ENCODE peak calls at places on chromosomes 1 and 21, in six cellular contexts. V, G, T, A, Y and N are unnamed samples.
A peak's percentile ranks its signal among the peaks of the same experiment; 100 is the strongest.

GRCh38 chr1:58496042-58496441 is 50.5 kb downstream of the OMA1 start:
- DNase-seq in T (no peak), G (no peak), V (no peak), A (no peak), Y (no peak), N (no peak)

GRCh38 chr1:228093050-228093906 is 9.8 kb downstream of the C1orf35 start:
- DNase-seq in V (no peak), Y (peak; percentile 18), G (no peak), A (no peak), T (peak; percentile 21), N (peak; percentile 53)

GRCh38 chr1:247421074-247421473 is 5.1 kb downstream of the NLRP3 start:
- DNase-seq in Y (no peak), T (no peak), G (no peak), V (no peak), A (no peak), N (no peak)

GRCh38 chr1:167491586-167492408 is 26.5 kb downstream of the CD247 start:
- DNase-seq in Y (no peak), T (no peak), G (no peak), V (no peak), A (peak; percentile 2), N (no peak)

GRCh38 chr1:55321947-55322346 is 106.8 kb upstream of the USP24 start:
- DNase-seq in V (no peak), T (no peak), G (no peak), A (no peak), Y (no peak), N (peak; percentile 71)

GRCh38 chr1:183110466-183110865 is 75.6 kb upstream of the LAMC2 start:
- DNase-seq in Y (no peak), V (no peak), A (no peak), T (no peak), G (no peak), N (no peak)

GRCh38 chr1:72705921-72706320 is 423.6 kb upstream of the NEGR1 start:
- DNase-seq in Y (no peak), G (no peak), A (no peak), V (no peak), T (no peak), N (no peak)

GRCh38 chr1:221740941-221741363 is 937 bp downstream of the DUSP10 start:
- DNase-seq in T (no peak), A (no peak), Y (no peak), V (no peak), G (peak; percentile 33), N (peak; percentile 14)

GRCh38 chr1:10629816-10630571 is 155.2 kb downstream of the PEX14 start:
- DNase-seq in Y (peak; percentile 56), V (no peak), A (no peak), T (no peak), G (no peak), N (no peak)

GRCh38 chr21:41321211-41321907 is 4.8 kb downstream of the FAM3B start:
- DNase-seq in Y (no peak), V (no peak), T (no peak), A (no peak), G (peak; percentile 28), N (no peak)

GRCh38 chr21:19998450-19998849 is 999.8 kb upstream of the NCAM2 start:
- DNase-seq in Y (no peak), T (no peak), A (no peak), V (no peak), G (no peak), N (no peak)

GRCh38 chr1:121546830-121547680 is 362.3 kb downstream of the SRGAP2C start:
- DNase-seq in Y (no peak), V (no peak), T (no peak), G (no peak), A (no peak), N (peak; percentile 93)

DNA sequence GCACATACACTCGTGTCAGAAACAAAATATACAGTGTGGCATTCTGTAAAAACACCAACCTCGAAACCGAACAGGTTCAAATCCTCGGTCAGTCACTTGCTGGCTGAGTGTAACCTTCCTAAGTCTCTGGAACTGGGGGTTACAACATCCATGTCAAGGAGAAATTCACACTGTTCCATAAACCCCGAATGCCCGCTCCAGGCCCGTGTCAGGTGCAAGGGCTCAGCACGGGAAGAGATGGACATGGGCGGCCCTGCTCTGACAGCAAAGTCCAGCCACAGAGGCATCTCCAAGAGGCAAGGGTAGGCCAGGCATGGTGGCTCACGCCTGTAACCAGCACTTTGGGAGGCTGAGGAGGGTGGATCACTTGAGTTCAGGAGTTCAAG is 79.5 kb downstream of the SLC66A1 start:
- DNase-seq in V (no peak), A (no peak), T (no peak), Y (no peak), G (no peak), N (no peak)
- H3K27ac ChIP-seq in V (no peak overlapping the region), A (no peak overlapping the region), T (peak overlapping the region; percentile 76), Y (peak overlapping the region; percentile 83), G (peak overlapping the region; percentile 49), N (no peak overlapping the region)

GRCh38 chr1:206646504-206646903 is 11.2 kb downstream of the DYRK3 start:
- DNase-seq in V (no peak), Y (no peak), G (no peak), A (no peak), T (no peak), N (no peak)

GRCh38 chr1:206651014-206651413 is 15.7 kb downstream of the DYRK3 start:
- DNase-seq in G (no peak), V (no peak), Y (no peak), A (no peak), T (no peak), N (no peak)

GRCh38 chr1:206647224-206647623 is 11.9 kb downstream of the DYRK3 start:
- DNase-seq in T (no peak), V (no peak), A (no peak), Y (no peak), G (no peak), N (no peak)

GRCh38 chr1:206651958-206652890 is 16.9 kb downstream of the DYRK3 start:
- DNase-seq in A (no peak), V (no peak), T (no peak), G (no peak), Y (no peak), N (no peak)

GRCh38 chr1:206649261-206649660 is 13.9 kb downstream of the DYRK3 start:
- DNase-seq in Y (no peak), T (no peak), G (no peak), V (no peak), A (no peak), N (peak; percentile 54)
- H3K27ac ChIP-seq in Y (no peak overlapping the region), T (no peak overlapping the region), G (no peak overlapping the region), V (no peak overlapping the region), A (no peak overlapping the region), N (no peak overlapping the region)

DNA sequence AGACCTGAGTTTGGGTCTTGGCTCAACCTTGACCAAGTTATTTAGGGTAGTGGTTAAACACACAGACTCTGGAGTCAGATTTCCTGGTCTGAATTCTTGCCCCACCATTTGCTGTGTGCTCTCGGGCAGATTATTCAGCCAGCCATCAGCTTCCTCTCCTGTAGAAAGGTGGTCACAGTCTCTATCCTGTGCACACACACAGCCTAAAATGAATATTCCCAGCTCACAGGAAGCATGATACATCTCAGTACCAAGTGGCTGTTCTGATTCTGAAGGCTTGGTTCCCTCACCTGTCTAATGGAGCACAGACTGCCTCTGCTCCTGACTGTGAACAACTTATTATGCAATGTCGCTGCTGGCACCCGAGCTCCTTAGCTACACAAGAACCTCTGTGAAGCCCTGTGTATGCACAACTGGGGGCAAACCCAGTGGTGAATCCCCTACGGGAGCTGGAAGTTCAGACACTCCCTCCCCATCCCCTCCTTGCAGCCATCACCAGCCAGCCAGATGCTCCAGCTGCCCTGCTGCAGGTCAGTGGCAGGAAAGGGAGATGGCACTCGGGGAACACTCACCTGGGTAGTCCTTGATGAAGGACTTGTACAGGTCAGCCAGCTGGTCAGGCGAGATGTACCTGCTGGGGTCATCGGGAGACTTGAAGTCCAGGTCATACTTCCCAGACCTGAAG is 13.6 kb downstream of the ENO1 start:
- DNase-seq in A (no peak), G (no peak), V (no peak), T (no peak), Y (no peak), N (no peak)
- H3K27ac ChIP-seq in A (no peak overlapping the region), G (no peak overlapping the region), V (peak overlapping the region; percentile 16), T (no peak overlapping the region), Y (no peak overlapping the region), N (no peak overlapping the region)

DNA sequence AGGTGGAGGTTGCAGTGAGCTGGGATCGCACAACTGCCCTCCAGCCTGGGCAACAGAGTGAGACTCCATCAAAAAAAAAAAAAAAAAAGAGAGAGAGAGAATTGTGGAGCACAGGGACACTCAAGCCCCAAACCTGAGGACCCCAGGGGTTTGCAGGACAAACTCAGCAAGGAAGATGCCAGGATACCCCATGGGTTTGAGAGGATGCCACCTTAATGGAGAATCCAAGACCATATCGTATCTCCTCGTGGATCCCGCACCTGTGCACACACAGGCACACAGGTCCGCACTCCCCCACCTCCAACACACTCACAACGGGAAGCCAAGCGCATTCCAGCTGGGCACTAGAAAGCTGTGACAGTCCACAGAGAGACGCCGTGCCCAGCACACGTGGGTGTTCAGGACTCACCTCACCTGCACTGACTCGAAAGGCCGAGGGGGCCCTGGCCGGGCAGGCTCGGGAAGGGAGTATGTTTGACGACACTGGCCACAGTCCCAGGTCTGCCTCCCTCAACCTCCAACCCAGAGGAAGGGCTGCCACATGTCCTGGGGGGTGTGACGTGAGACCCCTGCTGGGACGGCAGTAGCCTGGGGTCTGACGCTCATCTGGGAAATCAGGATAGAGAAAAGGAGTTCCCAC is 11.1 kb downstream of the CHD5 start:
- DNase-seq in G (no peak), A (no peak), V (no peak), Y (no peak), T (no peak), N (no peak)
- H3K27ac ChIP-seq in G (no peak overlapping the region), A (no peak overlapping the region), V (no peak overlapping the region), Y (no peak overlapping the region), T (no peak overlapping the region), N (no peak overlapping the region)

DNA sequence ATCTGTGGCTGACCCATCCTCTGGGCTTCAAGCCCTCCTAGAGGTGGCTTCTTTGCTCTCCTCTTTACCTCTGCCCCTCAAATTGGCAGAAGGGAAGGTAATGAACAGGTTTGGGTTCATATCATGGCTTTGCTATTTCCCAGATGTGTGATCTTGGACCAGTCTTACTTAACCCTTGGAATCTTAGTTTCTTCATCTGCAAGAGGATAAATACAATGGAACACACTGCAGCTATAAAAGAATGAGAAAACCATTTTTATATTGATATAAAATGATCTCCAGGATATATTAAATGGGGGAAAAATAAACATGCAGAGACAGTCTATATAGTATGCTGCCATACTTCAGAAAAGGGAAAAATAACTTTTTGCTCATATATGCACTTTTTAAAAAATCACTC is 5.6 kb downstream of the GLMP start:
- DNase-seq in A (no peak), V (no peak), T (no peak), G (no peak), Y (no peak), N (no peak)
- H3K27ac ChIP-seq in A (no peak overlapping the region), V (no peak overlapping the region), T (no peak overlapping the region), G (no peak overlapping the region), Y (no peak overlapping the region), N (no peak overlapping the region)

GRCh38 chr21:27648560-27648959 is 681.7 kb upstream of the ADAMTS5 start:
- DNase-seq in T (no peak), Y (no peak), G (no peak), V (no peak), A (no peak), N (peak; percentile 65)
- H3K27ac ChIP-seq in T (no peak overlapping the region), Y (no peak overlapping the region), G (no peak overlapping the region), V (no peak overlapping the region), A (no peak overlapping the region), N (peak overlapping the region; percentile 87)

GRCh38 chr21:31343680-31344480 is at the start of gene TIAM1:
- DNase-seq in A (no peak), G (peak; percentile 7), T (peak; percentile 43), V (peak; percentile 42), Y (peak; percentile 81), N (peak; percentile 89)
- H3K27ac ChIP-seq in A (no peak within 1 kb of the TSS), G (no peak within 1 kb of the TSS), T (peak within 1 kb of the TSS; percentile 55), V (peak within 1 kb of the TSS; percentile 19), Y (peak within 1 kb of the TSS; percentile 63), N (peak within 1 kb of the TSS; percentile 62)